ENCODE peak calls at places on chromosomes 11 and 22, in nine cellular contexts. R is thoracic aorta, V is progenitor cell of endocrine pancreas, D is cardiac fibroblast, O is heart left ventricle, F is IMR-90, A is Peyer's patch, S is choroid plexus epithelial cell, L is endodermal cell. T is an unnamed sample.

GRCh38 chr22:23182289-23183106 is 2.2 kb downstream of the BCR start:
- DNase-seq in O (no peak), S (peak; percentile 23), R (no peak), F (peak; percentile 19), D (no peak), L (peak; percentile 61), V (no peak), A (no peak), T (peak; percentile 53)

GRCh38 chr22:38732251-38732815 is 23.5 kb downstream of the SUN2 start:
- DNase-seq in O (no peak), S (no peak), D (no peak), L (no peak), R (no peak), F (no peak), A (no peak), V (no peak), T (peak; percentile 23)

GRCh38 chr11:132858203-132858602 is 674.1 kb downstream of the OPCML start:
- DNase-seq in R (no peak), O (no peak), L (peak; percentile 91), A (no peak), F (peak; percentile 55), S (peak; percentile 67), D (peak; percentile 25), V (no peak), T (no peak)

GRCh38 chr11:27694992-27695391 is 5.3 kb downstream of the BDNF start:
- DNase-seq in V (no peak), F (no peak), R (no peak), D (peak; percentile 65), S (peak; percentile 67), A (no peak), O (no peak), L (no peak), T (no peak)

GRCh38 chr22:36182056-36182455 is 19.6 kb downstream of the APOL4 start:
- DNase-seq in D (no peak), A (no peak), S (peak; percentile 59), L (peak; percentile 26), F (no peak), V (no peak), O (no peak), R (no peak), T (no peak)

GRCh38 chr11:1236316-1237127 is 13.7 kb downstream of the MUC5B start:
- DNase-seq in V (no peak), D (no peak), R (no peak), O (no peak), L (peak; percentile 34), F (no peak), S (no peak), A (no peak), T (peak; percentile 40)

GRCh38 chr11:877565-877964 is 33.0 kb downstream of the CHID1 start:
- DNase-seq in F (no peak), V (no peak), L (peak; percentile 89), O (no peak), R (no peak), S (no peak), A (no peak), D (no peak), T (no peak)

GRCh38 chr11:69613594-69613993 is 27.4 kb upstream of the CCND1 start:
- DNase-seq in V (no peak), D (no peak), O (no peak), A (no peak), R (no peak), F (no peak), L (peak; percentile 13), S (no peak), T (no peak)

GRCh38 chr11:76560219-76560618 is 110.3 kb downstream of the LRRC32 start:
- DNase-seq in R (no peak), D (peak; percentile 50), A (no peak), L (no peak), S (no peak), V (no peak), F (no peak), O (no peak), T (no peak)

GRCh38 chr11:119473901-119474681 is 51.1 kb upstream of the THY1 start:
- DNase-seq in S (no peak), L (no peak), O (no peak), V (no peak), R (no peak), D (no peak), F (no peak), A (no peak), T (no peak)

DNA sequence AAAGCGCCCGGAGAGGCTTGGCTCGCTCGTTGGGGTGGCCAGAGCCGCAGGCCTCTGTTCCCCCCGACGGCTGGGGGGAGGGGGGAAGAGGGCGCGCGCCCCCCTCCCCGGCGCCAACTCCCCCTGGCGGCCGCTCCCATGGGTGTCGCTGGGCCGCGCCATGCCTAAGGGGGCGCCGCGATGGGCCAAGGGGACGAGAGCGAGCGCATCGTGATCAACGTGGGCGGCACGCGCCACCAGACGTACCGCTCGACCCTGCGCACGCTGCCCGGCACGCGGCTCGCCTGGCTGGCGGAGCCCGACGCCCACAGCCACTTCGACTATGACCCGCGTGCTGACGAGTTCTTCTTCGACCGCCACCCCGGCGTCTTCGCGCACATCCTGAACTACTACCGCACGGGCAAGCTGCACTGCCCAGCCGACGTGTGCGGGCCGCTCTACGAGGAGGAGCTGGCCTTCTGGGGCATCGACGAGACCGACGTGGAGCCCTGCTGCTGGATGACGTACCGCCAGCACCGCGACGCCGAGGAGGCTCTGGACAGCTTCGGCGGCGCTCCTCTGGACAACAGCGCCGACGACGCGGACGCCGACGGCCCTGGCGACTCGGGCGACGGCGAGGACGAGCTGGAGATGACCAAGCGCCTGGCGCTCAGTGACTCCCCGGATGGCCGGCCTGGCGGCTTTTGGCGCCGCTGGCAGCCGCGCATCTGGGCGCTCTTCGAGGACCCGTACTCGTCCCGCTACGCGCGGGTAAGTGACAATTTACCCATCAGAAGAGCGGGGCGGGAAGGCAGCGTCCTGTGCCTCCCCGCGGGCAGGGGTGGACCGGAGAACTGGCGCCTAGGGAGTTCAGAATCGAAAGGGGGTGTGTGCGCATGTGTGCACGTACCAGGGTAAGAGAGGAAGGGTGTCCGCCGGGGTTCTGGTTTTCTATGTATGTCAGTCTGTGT is 1.5 kb downstream of the KCNC1 start:
- DNase-seq in O (no peak), A (peak; percentile 28), L (no peak), D (no peak), S (no peak), R (no peak), V (no peak), F (no peak), T (no peak)
- TF ChIP-seq CTCF in O (no peak), A (no peak), L (peak; percentile 70), D (peak; percentile 1), S (no peak), R (peak; percentile 24), V (peak; percentile 50), F (peak; percentile 20), T (peak; percentile 19)

GRCh38 chr22:46795845-46796565 is 33.6 kb downstream of the TBC1D22A start:
- DNase-seq in D (no peak), S (no peak), A (no peak), R (no peak), O (no peak), F (no peak), L (no peak), V (no peak), T (no peak)

GRCh38 chr22:46798041-46798365 is 35.6 kb downstream of the TBC1D22A start:
- DNase-seq in V (no peak), D (no peak), F (no peak), A (no peak), O (no peak), S (no peak), L (no peak), R (no peak), T (no peak)

GRCh38 chr22:46798366-46799057 is 36.1 kb downstream of the TBC1D22A start:
- DNase-seq in O (peak; percentile 69), S (peak; percentile 91), L (peak; percentile 95), F (peak; percentile 66), R (no peak), A (peak; percentile 92), V (peak; percentile 79), D (peak; percentile 73), T (no peak)

GRCh38 chr22:46796566-46797195 is 34.2 kb downstream of the TBC1D22A start:
- DNase-seq in O (no peak), A (peak; percentile 40), R (no peak), S (no peak), F (no peak), L (peak; percentile 35), D (no peak), V (no peak), T (no peak)

DNA sequence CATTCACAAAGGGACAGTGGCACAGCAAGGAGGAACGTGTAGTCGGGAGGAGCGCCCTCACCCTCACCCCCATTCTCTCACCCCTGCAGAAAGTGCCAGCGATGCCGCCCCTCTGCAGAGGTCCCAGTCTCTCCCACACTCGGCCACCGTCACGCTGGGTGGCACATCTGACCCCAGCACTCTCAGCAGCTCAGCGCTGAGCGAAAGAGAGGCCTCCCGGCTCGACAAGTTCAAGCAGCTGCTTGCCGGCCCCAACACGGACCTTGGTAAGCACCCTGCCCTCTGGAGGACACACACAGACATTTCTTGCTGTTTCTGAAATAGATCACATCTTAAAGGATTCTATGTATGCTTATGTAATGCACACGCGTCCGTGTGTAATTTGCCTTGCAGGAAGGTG is 34.9 kb downstream of the TBC1D22A start:
- DNase-seq in D (peak; percentile 46), L (peak; percentile 63), O (no peak), R (no peak), F (peak; percentile 55), A (peak; percentile 43), V (no peak), S (peak; percentile 86), T (no peak)
- TF ChIP-seq CTCF in D (peak; percentile 13), L (peak; percentile 63), O (no peak), R (no peak), F (peak; percentile 36), A (peak; percentile 16), V (peak; percentile 21), S (peak; percentile 71), T (no peak)

GRCh38 chr22:33272866-33273265 is 214.7 kb upstream of the SYN3 start:
- DNase-seq in O (no peak), L (no peak), S (no peak), D (no peak), V (no peak), A (no peak), R (no peak), F (no peak), T (no peak)

GRCh38 chr22:33270596-33270995 is 212.4 kb upstream of the SYN3 start:
- DNase-seq in D (no peak), V (no peak), S (no peak), L (no peak), F (no peak), A (no peak), O (no peak), R (no peak), T (no peak)

GRCh38 chr22:33274214-33274828 is 216.1 kb upstream of the SYN3 start:
- DNase-seq in S (peak; percentile 6), D (peak; percentile 6), A (peak; percentile 73), F (no peak), O (no peak), L (peak; percentile 88), V (no peak), R (no peak), T (no peak)

GRCh38 chr22:33272180-33272579 is 214.0 kb upstream of the SYN3 start:
- DNase-seq in S (no peak), O (no peak), V (no peak), L (no peak), F (no peak), R (no peak), A (no peak), D (no peak), T (no peak)

GRCh38 chr22:33271390-33272161 is 213.4 kb upstream of the SYN3 start:
- DNase-seq in R (peak; percentile 43), V (no peak), O (peak; percentile 63), L (no peak), F (peak; percentile 13), S (peak; percentile 17), D (peak; percentile 4), A (peak; percentile 51), T (no peak)
- TF ChIP-seq CTCF in R (peak; percentile 35), V (no peak), O (no peak), L (no peak), F (no peak), S (no peak), D (no peak), A (no peak), T (no peak)

GRCh38 chr11:103537904-103538502 is 428.8 kb downstream of the DYNC2H1 start:
- DNase-seq in S (peak; percentile 79), F (peak; percentile 47), O (no peak), L (no peak), V (no peak), D (peak; percentile 76), R (no peak), A (no peak), T (no peak)
- TF ChIP-seq CTCF in S (peak; percentile 71), F (peak; percentile 62), O (peak; percentile 17), L (peak; percentile 81), V (peak; percentile 52), D (peak; percentile 74), R (no peak), A (peak; percentile 11), T (peak; percentile 25)

T was measured in CD14-positive monocyte.